ENCODE peak calls at places on chromosome 12, in six cellular contexts. I is PC-3, E is OCI-LY7, H is GM23338, P is PC-9, J is HepG2. C is an unnamed sample. For H3K79me2 and H3K4me1, the result is how much of the 10 kb centered on the place peaks cover.

GRCh38 chr12:49201595-49202295 is 12.9 kb upstream of the TUBA1A start:
- DNase-seq in I (peak), E (no peak), H (peak), P (peak), J (no peak), C (peak)

GRCh38 chr12:26642361-26642760 is 190.6 kb downstream of the ITPR2 start:
- DNase-seq in I (no peak), E (no peak), H (no peak), P (no peak), J (no peak), C (no peak)

GRCh38 chr12:31236998-31237637 is 88.8 kb downstream of the SINHCAF start:
- DNase-seq in I (no peak), E (no peak), H (no peak), P (no peak), J (no peak), C (no peak)

GRCh38 chr12:106139422-106140141 is 828 bp upstream of the NUAK1 start:
- DNase-seq in I (peak), E (no peak), H (peak), P (peak), J (peak), C (peak)

GRCh38 chr12:67981236-67982164 is 7.7 kb upstream of the IFNG-AS1 start:
- DNase-seq in I (peak), E (no peak), H (no peak), P (peak), J (no peak), C (peak)

GRCh38 chr12:83010169-83010804 is 323.6 kb downstream of the TMTC2 start:
- DNase-seq in I (no peak), E (peak), H (no peak), P (peak), J (no peak), C (no peak)

GRCh38 chr12:68960162-68960501 is 27.2 kb upstream of the CPM start:
- DNase-seq in I (no peak), E (no peak), H (no peak), P (no peak), J (no peak), C (no peak)

GRCh38 chr12:1318327-1319031 is 275.9 kb downstream of the FBXL14 start:
- DNase-seq in I (peak), E (peak), H (peak), P (peak), J (no peak), C (peak)

GRCh38 chr12:16112626-16113560 is 164.6 kb downstream of the SLC15A5 start:
- DNase-seq in I (no peak), E (peak), H (peak), P (no peak), J (no peak), C (no peak)

GRCh38 chr12:1350055-1350933 is 244.1 kb downstream of the FBXL14 start:
- DNase-seq in I (peak), E (no peak), H (no peak), P (peak), J (no peak), C (peak)

GRCh38 chr12:132568826-132569480 is 41.4 kb downstream of the LRCOL1 start:
- DNase-seq in I (no peak), E (no peak), H (no peak), P (no peak), J (no peak), C (no peak)
- H3K79me2 ChIP-seq in I (under half), E (under half), H (under half), P (under half), J (under half), C (under half)

GRCh38 chr12:3251067-3251466 is 173.9 kb downstream of the TSPAN9 start:
- DNase-seq in I (no peak), E (no peak), H (no peak), P (no peak), J (no peak), C (no peak)

GRCh38 chr12:3249081-3249800 is 172.1 kb downstream of the TSPAN9 start:
- DNase-seq in I (no peak), E (no peak), H (no peak), P (no peak), J (no peak), C (no peak)

GRCh38 chr12:3250576-3250975 is 173.4 kb downstream of the TSPAN9 start:
- DNase-seq in I (no peak), E (no peak), H (no peak), P (no peak), J (no peak), C (no peak)

GRCh38 chr12:3251691-3252090 is 174.5 kb downstream of the TSPAN9 start:
- DNase-seq in I (no peak), E (no peak), H (no peak), P (no peak), J (no peak), C (no peak)

DNA sequence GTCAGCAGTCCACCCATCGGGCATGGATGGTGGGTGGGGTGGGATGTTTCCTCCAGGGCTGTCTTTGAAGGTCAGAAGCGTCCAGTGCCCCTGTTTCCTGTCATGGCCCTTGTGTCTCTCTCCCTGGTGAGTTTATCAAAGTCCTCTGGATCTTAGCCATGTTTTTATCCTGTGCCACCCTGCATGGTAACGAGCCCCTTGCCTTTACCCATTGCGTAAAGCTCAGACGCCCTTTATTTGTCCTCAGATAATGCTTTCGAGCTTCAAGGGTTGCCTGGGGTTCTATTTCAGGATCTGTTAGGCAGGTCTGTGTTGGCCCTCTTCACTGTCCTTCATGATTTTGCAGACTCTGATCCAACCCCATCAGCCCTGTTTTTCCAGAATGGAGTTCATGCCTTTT is 172.9 kb downstream of the TSPAN9 start:
- DNase-seq in I (no peak), E (no peak), H (no peak), P (no peak), J (no peak), C (no peak)
- H3K4me1 ChIP-seq in I (under half), E (under half), H (under half), P (under half), J (under half), C (under half)

GRCh38 chr12:6452908-6453630 is 1.2 kb downstream of the TAPBPL start:
- DNase-seq in I (no peak), E (no peak), H (no peak), P (no peak), J (no peak), C (no peak)
- H3K79me2 ChIP-seq in I (under half), E (under half), H (under half), P (under half), J (under half), C (under half)

GRCh38 chr12:12290206-12290605 is 23.4 kb upstream of the LRP6 start:
- DNase-seq in I (no peak), E (no peak), H (no peak), P (no peak), J (no peak), C (no peak)
- H3K4me1 ChIP-seq in I (under half), E (under half), H (under half), P (under half), J (under half), C (under half)

DNA sequence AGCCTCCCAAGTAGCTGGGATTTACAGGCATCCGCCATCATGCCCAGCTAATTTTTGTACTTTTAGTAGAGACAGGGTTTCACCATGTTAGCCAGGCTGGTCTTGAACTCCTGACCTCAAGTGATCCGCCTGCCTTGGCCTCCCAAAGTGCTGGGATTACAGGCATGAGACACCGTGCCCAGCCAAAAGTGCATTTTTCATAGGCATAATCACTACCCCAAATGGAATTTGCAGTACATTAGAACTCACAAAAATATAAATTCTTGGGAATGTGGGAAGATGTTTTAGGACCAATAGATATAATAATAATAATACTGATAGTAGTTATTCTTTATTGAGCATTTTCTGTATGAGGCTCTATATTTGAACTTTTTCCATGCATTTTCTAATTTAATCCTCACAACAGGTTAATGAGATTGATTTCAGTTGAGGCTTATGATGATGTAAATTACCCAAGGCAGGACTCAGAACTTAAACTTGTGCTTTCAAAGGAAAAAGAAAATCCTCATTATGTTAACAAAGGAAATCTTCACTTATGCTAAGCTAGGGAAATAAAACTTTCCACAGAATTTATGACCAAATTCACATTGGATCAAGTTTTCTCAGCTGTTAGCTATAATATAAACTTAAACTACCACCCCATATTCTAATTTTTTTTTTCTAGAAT is 121.6 kb downstream of the SRGAP1 start:
- DNase-seq in I (no peak), E (no peak), H (no peak), P (no peak), J (no peak), C (no peak)
- H3K79me2 ChIP-seq in I (half or more), E (under half), H (under half), P (half or more), J (under half), C (half or more)

DNA sequence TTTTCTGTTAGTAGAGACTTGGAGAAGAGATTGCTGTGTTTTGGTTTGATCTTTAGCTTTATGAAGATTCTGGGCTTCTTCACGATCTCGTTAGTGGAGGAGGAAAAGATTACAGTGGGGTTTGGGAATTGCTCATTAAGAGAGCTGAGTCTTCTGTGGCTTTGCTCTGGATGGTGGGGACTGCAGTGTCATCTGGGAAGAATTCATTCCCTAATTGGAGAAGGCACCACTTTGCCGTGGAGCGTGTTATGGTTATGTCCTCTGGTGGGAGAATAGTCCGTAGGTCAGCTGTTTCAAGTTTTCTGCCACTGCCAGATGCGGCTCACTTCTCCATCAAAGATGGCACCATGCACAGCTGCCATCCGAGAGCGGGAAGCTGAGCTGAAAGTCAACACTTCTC is 117.6 kb downstream of the PLXNC1 start:
- DNase-seq in I (no peak), E (no peak), H (no peak), P (no peak), J (no peak), C (no peak)
- H3K4me1 ChIP-seq in I (under half), E (under half), H (half or more), P (under half), J (under half), C (under half)